ENCODE peak calls at places on chromosomes 11 and 22, in five cellular contexts. W is activated naive CD8-positive, alpha-beta T cell treated with anti-CD3 and anti-CD28 coated beads, Interleukin-2, amount 10 ng/mL, durations not matched to agents 7 days and 5 days; D is cardiac fibroblast; I is epithelial cell of esophagus; P is hypothalamus. B is an unnamed sample.
A peak's percentile ranks its signal among the peaks of the same experiment; 100 is the strongest.

GRCh38 chr11:112280268-112281126 is 19.8 kb upstream of the PLET1 start:
- DNase-seq in D (peak; percentile 87), W (peak; percentile 66), P (peak; percentile 32), I (peak; percentile 87), B (peak; percentile 97)

GRCh38 chr22:25696763-25697710 is 45.0 kb upstream of the MYO18B start:
- DNase-seq in P (no peak), D (no peak), W (no peak), I (no peak), B (no peak)

GRCh38 chr11:1876361-1877063 is 15.2 kb downstream of the PRR33 start:
- DNase-seq in D (peak; percentile 55), P (no peak), I (peak; percentile 46), W (peak; percentile 43), B (peak; percentile 79)

GRCh38 chr22:39431821-39432251 is 25.0 kb upstream of the MGAT3 start:
- DNase-seq in P (no peak), I (no peak), D (peak; percentile 67), W (no peak), B (no peak)

GRCh38 chr11:113436672-113437252 is 38.4 kb downstream of the DRD2 start:
- DNase-seq in W (no peak), I (no peak), P (no peak), D (no peak), B (no peak)

GRCh38 chr22:19535001-19535400 is 10.8 kb upstream of the CLDN5 start:
- DNase-seq in P (no peak), I (no peak), D (no peak), W (no peak), B (no peak)

GRCh38 chr11:112279901-112280267 is 19.2 kb upstream of the PLET1 start:
- DNase-seq in W (peak; percentile 86), I (peak; percentile 51), D (peak; percentile 62), P (peak; percentile 44), B (peak; percentile 84)

GRCh38 chr11:3231851-3232744 is at the start of gene MRGPRE:
- DNase-seq in P (no peak), I (peak; percentile 6), W (no peak), D (peak; percentile 4), B (no peak)

GRCh38 chr11:36398261-36398953 is 102.3 kb downstream of the PRR5L start:
- DNase-seq in W (no peak), I (peak; percentile 88), D (no peak), P (peak; percentile 23), B (no peak)

GRCh38 chr11:130531061-130531460 is 82.6 kb downstream of the ADAMTS15 start:
- DNase-seq in D (no peak), P (no peak), W (no peak), I (no peak), B (peak; percentile 89)

GRCh38 chr11:6402061-6402470 is 11.8 kb downstream of the SMPD1 start:
- DNase-seq in I (no peak), W (peak; percentile 68), P (no peak), D (no peak), B (no peak)

GRCh38 chr11:72732329-72732728 is 19.9 kb downstream of the ARAP1 start:
- DNase-seq in I (no peak), D (no peak), W (no peak), P (no peak), B (peak; percentile 25)

GRCh38 chr11:12556788-12557384 is 117.3 kb upstream of the TEAD1 start:
- DNase-seq in P (no peak), W (no peak), D (peak; percentile 74), I (peak; percentile 65), B (peak; percentile 94)

GRCh38 chr11:18802381-18803257 is 11.0 kb upstream of the PTPN5 start:
- DNase-seq in P (no peak), D (peak; percentile 86), I (peak; percentile 82), W (no peak), B (peak; percentile 87)

GRCh38 chr11:12585861-12586260 is 88.4 kb upstream of the TEAD1 start:
- DNase-seq in I (no peak), W (no peak), P (no peak), D (no peak), B (no peak)

GRCh38 chr11:6611092-6612007 is 666 bp downstream of the TAF10 start:
- DNase-seq in D (peak; percentile 39), I (peak; percentile 7), P (peak; percentile 44), W (peak; percentile 24), B (peak; percentile 53)

GRCh38 chr11:116558504-116559252 is 214.1 kb downstream of the BUD13 start:
- DNase-seq in I (no peak), D (peak; percentile 34), P (no peak), W (no peak), B (no peak)

B was measured in adipocyte.